ENCODE peak calls at places on chromosomes 13 and 19, in seven cellular contexts. G is mesenchymal stem cell, J is mesendoderm, F is H1, V is neuronal stem cell, X is trophoblast cell, H is H9. K is an unnamed sample.

GRCh38 chr13:33953203-33953602 is 135.3 kb downstream of the RFC3 start:
- DNase-seq in F (no peak), X (no peak), V (no peak), G (no peak), H (no peak), J (no peak), K (peak; percentile 26)

GRCh38 chr13:39597828-39598227 is 5.2 kb downstream of the LHFPL6 start:
- DNase-seq in V (no peak), H (no peak), F (no peak), X (no peak), G (no peak), J (no peak), K (peak; percentile 59)

GRCh38 chr13:27578121-27579030 is 42.0 kb downstream of the LNX2 start:
- DNase-seq in V (no peak), J (peak; percentile 80), X (peak; percentile 49), H (no peak), F (no peak), G (peak; percentile 45), K (peak; percentile 61)

GRCh38 chr13:101211261-101211660 is 205.0 kb downstream of the NALCN start:
- DNase-seq in J (no peak), V (no peak), G (no peak), X (no peak), H (no peak), F (no peak), K (peak; percentile 72)

GRCh38 chr13:39612023-39612637 is 9.1 kb upstream of the LHFPL6 start:
- DNase-seq in X (peak; percentile 65), F (no peak), G (peak; percentile 76), J (peak; percentile 78), V (peak; percentile 69), H (peak; percentile 44), K (peak; percentile 78)

GRCh38 chr13:49652691-49653305 is 24.5 kb downstream of the ARL11 start:
- DNase-seq in X (peak; percentile 14), H (peak; percentile 70), V (peak; percentile 36), G (peak; percentile 54), F (no peak), J (peak; percentile 82), K (peak; percentile 10)

GRCh38 chr13:109869312-109870237 is 83.2 kb upstream of the IRS2 start:
- DNase-seq in F (no peak), J (peak; percentile 47), V (no peak), X (peak; percentile 94), G (no peak), H (peak; percentile 59), K (peak; percentile 44)

GRCh38 chr13:32538234-32538620 is 368 bp downstream of the N4BP2L2 start:
- DNase-seq in X (peak; percentile 48), V (no peak), H (no peak), G (peak; percentile 83), J (no peak), F (no peak), K (peak; percentile 62)

GRCh38 chr13:36858285-36858684 is 39.3 kb downstream of the RFXAP start:
- DNase-seq in V (no peak), X (peak; percentile 15), G (peak; percentile 65), H (no peak), F (no peak), J (peak; percentile 84), K (peak; percentile 65)

GRCh38 chr19:35346193-35347052 is 1.3 kb upstream of the FFAR1 start:
- DNase-seq in H (peak; percentile 19), X (no peak), F (no peak), V (no peak), G (no peak), J (no peak), K (no peak)

GRCh38 chr13:46127336-46128023 is 22.6 kb upstream of the CPB2 start:
- DNase-seq in G (no peak), J (no peak), H (no peak), V (no peak), X (no peak), F (no peak), K (no peak)

GRCh38 chr19:45074744-45075143 is 1.5 kb downstream of the ZNF296 start:
- DNase-seq in J (peak; percentile 62), V (peak; percentile 20), F (no peak), H (peak; percentile 57), G (no peak), X (no peak), K (no peak)

GRCh38 chr13:24802074-24802473 is 38.1 kb downstream of the RNF17 start:
- DNase-seq in J (no peak), G (peak; percentile 6), H (no peak), X (no peak), F (no peak), V (no peak), K (no peak)

GRCh38 chr19:35179830-35180229 is 25.3 kb downstream of the FXYD5 start:
- DNase-seq in G (no peak), F (no peak), J (no peak), V (no peak), X (no peak), H (peak; percentile 1), K (no peak)

GRCh38 chr19:1134431-1134830 is 30.6 kb downstream of the GPX4 start:
- DNase-seq in H (no peak), J (no peak), V (no peak), F (no peak), X (peak; percentile 66), G (no peak), K (no peak)

GRCh38 chr13:79966039-79966438 is 374.9 kb downstream of the SPRY2 start:
- DNase-seq in V (no peak), X (no peak), F (no peak), J (no peak), G (peak; percentile 47), H (no peak), K (peak; percentile 23)

GRCh38 chr19:23346696-23347095 is 48.6 kb downstream of the ZNF91 start:
- DNase-seq in V (no peak), F (no peak), G (no peak), H (no peak), J (no peak), X (no peak), K (no peak)

GRCh38 chr13:23378009-23378632 is 55.4 kb downstream of the SACS start:
- DNase-seq in X (peak; percentile 12), H (no peak), V (no peak), F (no peak), J (peak; percentile 72), G (peak; percentile 84), K (peak; percentile 99)

GRCh38 chr13:28597641-28598040 is 61.3 kb upstream of the POMP start:
- DNase-seq in G (peak; percentile 73), X (no peak), H (no peak), J (no peak), V (no peak), F (no peak), K (peak; percentile 60)

GRCh38 chr19:1649706-1650626 is 2.4 kb downstream of the TCF3 start:
- DNase-seq in J (no peak), X (no peak), H (no peak), G (no peak), F (no peak), V (no peak), K (no peak)

GRCh38 chr13:98571955-98572662 is 4.8 kb downstream of the STK24 start:
- DNase-seq in G (peak; percentile 87), F (no peak), J (peak; percentile 22), V (no peak), X (no peak), H (no peak), K (peak; percentile 47)

GRCh38 chr13:76293751-76294150 is 592.5 kb downstream of the KCTD12 start:
- DNase-seq in H (no peak), G (no peak), X (no peak), V (no peak), F (no peak), J (no peak), K (no peak)

GRCh38 chr19:39277598-39277997 is 9.4 kb downstream of the IFNL2 start:
- DNase-seq in G (peak; percentile 40), V (no peak), X (peak; percentile 63), H (no peak), F (no peak), J (no peak), K (no peak)
- H2BK120ac ChIP-seq in G (no peak overlapping the region), V (no peak overlapping the region), X (no peak overlapping the region), H (no peak overlapping the region), F (no peak overlapping the region), J (no peak overlapping the region), K (no peak overlapping the region)

GRCh38 chr19:47105874-47106273 is 7.7 kb downstream of the ZC3H4 start:
- DNase-seq in X (no peak), F (no peak), H (no peak), V (no peak), G (no peak), J (no peak), K (no peak)

GRCh38 chr19:47109177-47109540 is 4.4 kb downstream of the ZC3H4 start:
- DNase-seq in X (no peak), G (no peak), F (no peak), H (no peak), J (no peak), V (no peak), K (no peak)

GRCh38 chr19:47106819-47107200 is 6.8 kb downstream of the ZC3H4 start:
- DNase-seq in F (no peak), V (no peak), H (no peak), J (no peak), G (no peak), X (no peak), K (peak; percentile 66)

GRCh38 chr19:47107953-47108746 is 5.4 kb downstream of the ZC3H4 start:
- DNase-seq in F (no peak), H (no peak), X (no peak), V (no peak), J (no peak), G (no peak), K (peak; percentile 29)

GRCh38 chr19:47107201-47107952 is 6.2 kb downstream of the ZC3H4 start:
- DNase-seq in H (no peak), G (no peak), F (no peak), J (no peak), V (no peak), X (no peak), K (peak; percentile 45)
- H2BK120ac ChIP-seq in H (no peak overlapping the region), G (no peak overlapping the region), F (no peak overlapping the region), J (no peak overlapping the region), V (no peak overlapping the region), X (no peak overlapping the region), K (no peak overlapping the region)

DNA sequence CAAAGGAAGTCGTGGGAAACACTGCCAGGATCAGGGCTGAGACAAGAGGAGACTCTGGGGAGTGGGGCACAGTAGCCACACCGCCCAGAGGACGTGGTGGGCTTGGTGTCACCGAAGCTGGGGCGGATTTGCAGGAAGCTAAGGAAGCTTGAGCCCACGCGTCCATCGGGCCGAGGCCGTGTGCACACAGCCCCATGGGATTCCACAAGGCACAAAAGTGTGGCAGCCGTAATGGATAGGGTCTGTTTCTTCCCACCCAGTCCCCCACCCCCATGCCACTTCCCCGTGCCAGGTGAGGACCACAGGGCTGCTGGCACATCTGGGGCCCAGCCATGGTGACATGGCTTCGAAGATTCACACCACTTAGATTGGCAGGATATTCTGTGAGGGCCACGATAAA is 153.2 kb upstream of the SPACA7 start:
- DNase-seq in V (no peak), G (no peak), X (no peak), H (no peak), J (no peak), F (no peak), K (no peak)
- H2BK120ac ChIP-seq in V (no peak overlapping the region), G (no peak overlapping the region), X (no peak overlapping the region), H (no peak overlapping the region), J (no peak overlapping the region), F (no peak overlapping the region), K (no peak overlapping the region)

GRCh38 chr19:3196933-3197205 is 11.1 kb downstream of the NCLN start:
- DNase-seq in V (no peak), J (no peak), X (no peak), H (no peak), F (no peak), G (no peak), K (no peak)
- H2BK120ac ChIP-seq in V (no peak overlapping the region), J (no peak overlapping the region), X (no peak overlapping the region), H (no peak overlapping the region), F (no peak overlapping the region), G (no peak overlapping the region), K (no peak overlapping the region)

GRCh38 chr19:31656507-31656906 is 307.3 kb upstream of the TSHZ3 start:
- DNase-seq in H (no peak), V (no peak), X (no peak), G (no peak), J (no peak), F (no peak), K (no peak)
- H2BK120ac ChIP-seq in H (no peak overlapping the region), V (no peak overlapping the region), X (no peak overlapping the region), G (no peak overlapping the region), J (no peak overlapping the region), F (no peak overlapping the region), K (no peak overlapping the region)

K was measured in IMR-90.